ENCODE peak calls at places on chromosomes 12 and 14, in four cellular contexts. Q is tibial nerve, H is left ventricle myocardium inferior, D is lung. Z is an unnamed sample.

GRCh38 chr14:38553586-38553985 is 297.7 kb upstream of the CLEC14A start:
- DNase-seq in Q (no peak), H (no peak), D (no peak), Z (no peak)

GRCh38 chr14:103026988-103027387 is 30.4 kb downstream of the CDC42BPB start:
- DNase-seq in Q (no peak), H (no peak), D (no peak), Z (no peak)

GRCh38 chr12:998020-998874 is 7.2 kb downstream of the ERC1 start:
- DNase-seq in Q (no peak), H (no peak), D (no peak), Z (no peak)

GRCh38 chr12:49888461-49889151 is 15.1 kb downstream of the FAIM2 start:
- DNase-seq in Q (no peak), H (no peak), D (no peak), Z (no peak)

GRCh38 chr12:3777206-3777809 is 24.4 kb upstream of the CRACR2A start:
- DNase-seq in Q (peak; percentile 46), H (no peak), D (no peak), Z (no peak)

GRCh38 chr12:88946377-88946997 is 366.2 kb upstream of the KITLG start:
- DNase-seq in Q (peak; percentile 22), H (no peak), D (peak; percentile 34), Z (no peak)

GRCh38 chr14:63857467-63858030 is 4.7 kb downstream of the SYNE2 start:
- DNase-seq in Q (no peak), H (no peak), D (no peak), Z (no peak)

GRCh38 chr12:49920241-49920914 is 16.7 kb upstream of the FAIM2 start:
- DNase-seq in Q (no peak), H (no peak), D (no peak), Z (no peak)

GRCh38 chr12:59808317-59808910 is 212.6 kb downstream of the SLC16A7 start:
- DNase-seq in Q (no peak), H (no peak), D (no peak), Z (no peak)

GRCh38 chr14:28596336-28596735 is 170.3 kb upstream of the FOXG1 start:
- DNase-seq in Q (no peak), H (no peak), D (no peak), Z (no peak)

GRCh38 chr14:64732066-64732465 is 27.8 kb downstream of the PLEKHG3 start:
- DNase-seq in Q (no peak), H (peak; percentile 3), D (no peak), Z (no peak)

GRCh38 chr12:117227000-117227653 is 36.9 kb upstream of the FBXO21 start:
- DNase-seq in Q (no peak), H (no peak), D (no peak), Z (no peak)

GRCh38 chr14:95265106-95266094 is 54.3 kb downstream of the CLMN start:
- DNase-seq in Q (no peak), H (no peak), D (peak; percentile 68), Z (no peak)

GRCh38 chr14:56273151-56273550 is 154.9 kb downstream of the PELI2 start:
- DNase-seq in Q (no peak), H (no peak), D (no peak), Z (no peak)

DNA sequence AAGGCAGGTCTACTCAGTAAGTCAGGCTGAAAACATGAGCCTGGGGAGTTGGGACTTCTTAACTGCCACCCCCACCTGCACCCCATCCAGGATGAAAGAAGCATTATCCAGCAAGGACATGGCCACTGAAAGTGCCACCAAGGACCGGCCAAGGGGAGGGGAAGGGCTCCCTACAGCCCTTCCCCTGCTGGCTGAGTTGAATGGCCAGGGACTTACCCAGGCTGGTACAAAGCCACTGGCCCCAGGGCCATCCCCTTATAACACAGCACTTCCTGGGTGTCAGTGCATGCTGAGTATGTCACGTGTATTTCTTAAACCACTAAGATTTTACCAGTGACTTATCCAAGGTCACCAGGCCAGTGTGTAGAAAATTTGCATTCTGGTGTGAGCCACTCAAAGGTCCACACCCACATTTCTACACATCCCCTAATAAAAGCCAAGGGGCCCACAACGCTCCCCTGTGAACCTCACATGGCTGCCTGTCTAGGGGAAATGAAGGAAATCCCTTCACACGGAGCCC is 29.3 kb upstream of the ZFP36L1 start:
- DNase-seq in Q (no peak), H (no peak), D (no peak), Z (no peak)
- H3K27ac ChIP-seq in Q (no peak overlapping the region), H (no peak overlapping the region), D (no peak overlapping the region), Z (no peak overlapping the region)

DNA sequence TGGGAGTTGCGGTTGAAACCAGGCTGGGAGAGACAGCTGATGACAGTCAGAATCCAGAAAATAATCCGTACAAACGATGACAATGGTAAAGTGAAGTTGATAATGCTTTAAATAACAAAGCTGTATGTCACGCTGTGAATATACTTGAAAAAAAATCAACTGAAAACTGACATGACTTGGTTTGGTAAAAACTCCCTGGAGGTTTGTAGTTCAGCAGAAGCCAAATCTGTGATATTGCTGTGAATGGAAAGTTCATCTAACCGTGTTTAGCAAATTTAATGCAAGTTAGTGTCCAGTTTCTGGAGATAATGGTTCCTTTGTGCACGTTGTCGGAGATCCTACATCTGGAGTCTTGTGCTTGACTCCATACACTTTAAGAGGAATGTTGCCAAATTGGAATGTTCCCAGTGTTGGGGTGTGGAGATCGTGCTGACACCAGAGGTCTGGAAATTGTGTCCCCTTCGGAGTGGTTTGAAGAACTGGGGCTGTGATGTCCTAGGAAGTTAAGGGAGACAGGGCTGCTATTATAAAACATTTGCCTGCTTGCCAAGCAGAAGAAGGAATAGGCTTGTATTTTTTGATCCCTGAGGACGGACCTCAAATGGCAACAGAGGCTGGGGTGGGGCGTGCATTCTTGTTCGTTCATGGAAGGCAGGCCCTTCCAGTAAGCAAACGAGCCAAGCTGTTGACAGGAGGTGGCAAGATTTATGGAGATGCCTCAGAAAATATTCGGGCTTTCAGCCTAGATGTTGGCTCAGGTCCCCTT is 30.6 kb downstream of the PPFIBP1 start:
- DNase-seq in Q (peak; percentile 53), H (peak; percentile 81), D (peak; percentile 51), Z (no peak)
- H3K27ac ChIP-seq in Q (peak overlapping the region; percentile 77), H (peak overlapping the region; percentile 95), D (peak overlapping the region; percentile 70), Z (peak overlapping the region; percentile 95)

DNA sequence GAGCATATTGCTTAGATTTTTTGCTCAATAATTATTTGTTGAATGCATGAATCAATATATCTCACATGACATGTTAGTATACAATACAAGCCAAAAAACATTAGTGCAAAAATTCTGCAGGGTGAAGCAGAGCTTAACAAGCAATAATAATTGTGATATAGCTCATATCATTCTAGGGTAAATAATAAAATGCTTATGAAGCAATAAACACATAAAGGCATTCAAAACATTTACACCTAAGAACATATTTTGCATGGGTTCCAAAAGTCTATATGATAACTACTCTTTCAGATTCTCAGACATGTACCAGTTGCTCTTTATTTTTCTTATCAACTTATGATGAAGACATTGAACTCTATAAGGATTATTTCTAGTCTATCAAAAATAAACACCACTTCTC is 886.2 kb downstream of the TRHDE start:
- DNase-seq in Q (no peak), H (no peak), D (no peak), Z (no peak)
- H3K27ac ChIP-seq in Q (no peak overlapping the region), H (no peak overlapping the region), D (no peak overlapping the region), Z (no peak overlapping the region)

GRCh38 chr12:14244876-14245669 is 120.4 kb upstream of the ATF7IP start:
- DNase-seq in Q (no peak), H (no peak), D (no peak), Z (no peak)
- H3K27ac ChIP-seq in Q (no peak overlapping the region), H (no peak overlapping the region), D (no peak overlapping the region), Z (no peak overlapping the region)

GRCh38 chr12:110590806-110591326 is 7.7 kb upstream of the PPTC7 start:
- DNase-seq in Q (no peak), H (no peak), D (no peak), Z (no peak)
- H3K27ac ChIP-seq in Q (no peak overlapping the region), H (peak overlapping the region; percentile 73), D (peak overlapping the region; percentile 91), Z (no peak overlapping the region)

GRCh38 chr14:96754845-96755184 is 42.4 kb upstream of the VRK1 start:
- DNase-seq in Q (no peak), H (no peak), D (no peak), Z (no peak)

GRCh38 chr14:96752156-96752555 is 45.0 kb upstream of the VRK1 start:
- DNase-seq in Q (no peak), H (no peak), D (no peak), Z (no peak)

GRCh38 chr14:96756745-96757144 is 40.4 kb upstream of the VRK1 start:
- DNase-seq in Q (no peak), H (no peak), D (no peak), Z (no peak)

GRCh38 chr14:96752594-96752993 is 44.6 kb upstream of the VRK1 start:
- DNase-seq in Q (no peak), H (no peak), D (no peak), Z (no peak)

DNA sequence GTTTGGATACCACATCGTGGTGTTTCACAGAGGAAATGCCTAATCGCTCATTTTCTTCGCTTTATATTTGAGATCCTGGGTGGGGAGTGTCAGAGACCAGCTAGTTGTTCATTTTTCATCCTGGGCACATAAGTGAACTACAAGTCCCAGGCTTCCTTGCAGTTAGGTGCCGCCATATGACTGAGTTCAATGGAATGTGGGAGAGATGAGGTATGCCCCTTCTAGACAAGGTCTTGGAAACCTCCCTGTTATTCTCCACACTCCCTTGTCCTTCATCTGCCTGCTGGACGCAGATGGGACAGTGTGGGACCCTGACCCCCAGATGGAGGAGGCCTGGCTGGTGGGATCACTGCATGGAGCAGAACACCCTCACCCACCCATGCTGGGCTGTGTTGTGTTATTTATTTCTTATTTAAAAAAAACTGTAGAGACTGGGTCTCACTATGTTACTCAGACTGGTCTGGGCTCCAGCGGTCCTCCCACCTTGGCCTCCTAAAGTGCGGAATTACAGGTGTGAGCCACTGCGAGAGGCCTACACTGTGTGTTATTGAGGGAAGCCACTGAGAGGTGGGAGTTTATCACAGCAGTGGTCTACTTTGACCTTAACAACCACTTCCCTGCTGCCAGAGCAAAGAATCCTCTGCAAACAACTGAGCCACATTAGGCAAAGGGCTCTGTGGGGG is 42.9 kb upstream of the VRK1 start:
- DNase-seq in Q (no peak), H (no peak), D (no peak), Z (no peak)
- H3K27ac ChIP-seq in Q (no peak overlapping the region), H (no peak overlapping the region), D (no peak overlapping the region), Z (peak overlapping the region; percentile 83)

GRCh38 chr14:49203676-49204075 is 382.5 kb downstream of the RPS29 start:
- DNase-seq in Q (no peak), H (no peak), D (no peak), Z (no peak)

GRCh38 chr14:49206832-49207231 is 379.3 kb downstream of the RPS29 start:
- DNase-seq in Q (no peak), H (no peak), D (no peak), Z (no peak)

GRCh38 chr14:49212721-49213120 is 373.5 kb downstream of the RPS29 start:
- DNase-seq in Q (no peak), H (no peak), D (no peak), Z (no peak)

DNA sequence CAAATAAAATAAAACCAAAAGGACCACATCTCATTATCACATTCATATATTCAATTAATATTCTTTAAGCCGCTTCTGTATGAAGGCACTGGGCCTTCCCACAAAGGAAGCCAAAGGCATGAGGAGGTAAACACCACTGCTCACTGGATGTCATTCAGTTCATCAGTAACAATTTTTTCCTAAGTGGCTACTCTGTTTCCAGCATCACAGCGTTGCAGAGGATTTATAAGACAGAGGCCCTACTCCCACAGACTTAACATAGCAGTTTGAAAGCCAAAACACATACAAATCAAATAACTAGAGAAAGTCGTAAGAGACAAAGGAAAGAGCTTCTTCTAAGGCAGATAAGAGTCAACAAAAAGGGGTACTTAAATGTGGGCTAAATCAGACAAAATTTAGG is 378.7 kb downstream of the RPS29 start:
- DNase-seq in Q (no peak), H (no peak), D (no peak), Z (no peak)
- H3K27ac ChIP-seq in Q (no peak overlapping the region), H (no peak overlapping the region), D (no peak overlapping the region), Z (no peak overlapping the region)

Z was measured in substantia nigra.